ENCODE peak calls at places on chromosomes 3 and 15, in ten cellular contexts. One of them, this sample, is unnamed.

GRCh38 chr3:40524222-40524570 is 564 bp upstream of the ZNF621 start:
- DNase-seq in activated CD8-positive, alpha-beta memory T cell treated with anti-CD3 and anti-CD28 coated beads, Interleukin-2, amount 10 ng/mL, durations not matched to agents 7 days and 5 days: no peak
- DNase-seq in dorsolateral prefrontal cortex: no peak
- DNase-seq in hepatic stellate cell: peak
- DNase-seq in activated T-cell treated with anti-CD3 and anti-CD28 coated beads, Interleukin-2, amount 50 U/mL, for 1 hour: no peak
- DNase-seq in NCI-H1105: no peak
- DNase-seq in NCI-H1092: no peak
- DNase-seq in stimulated activated naive CD8-positive, alpha-beta T cell treated with anti-CD3 and anti-CD28 coated beads, Interleukin-15, amount 100 ng/mL, for 72 hours: no peak
- DNase-seq in stimulated activated CD4-positive, alpha-beta T cell treated with anti-CD3 and anti-CD28 coated beads, Interleukin-12 subunit alpha, Interleukin-12 subunit beta, amount 100 ng/mL, for 4 hours: no peak
- DNase-seq in amniotic epithelial cell: no peak
- DNase-seq in this sample: no peak

GRCh38 chr3:21942328-21942727 is 191.3 kb upstream of the ZNF385D start:
- DNase-seq in activated CD8-positive, alpha-beta memory T cell treated with anti-CD3 and anti-CD28 coated beads, Interleukin-2, amount 10 ng/mL, durations not matched to agents 7 days and 5 days: no peak
- DNase-seq in dorsolateral prefrontal cortex: no peak
- DNase-seq in hepatic stellate cell: peak
- DNase-seq in activated T-cell treated with anti-CD3 and anti-CD28 coated beads, Interleukin-2, amount 50 U/mL, for 1 hour: no peak
- DNase-seq in NCI-H1105: peak
- DNase-seq in NCI-H1092: no peak
- DNase-seq in stimulated activated naive CD8-positive, alpha-beta T cell treated with anti-CD3 and anti-CD28 coated beads, Interleukin-15, amount 100 ng/mL, for 72 hours: no peak
- DNase-seq in stimulated activated CD4-positive, alpha-beta T cell treated with anti-CD3 and anti-CD28 coated beads, Interleukin-12 subunit alpha, Interleukin-12 subunit beta, amount 100 ng/mL, for 4 hours: no peak
- DNase-seq in amniotic epithelial cell: peak
- DNase-seq in this sample: no peak

GRCh38 chr3:58665410-58665809 is 1.2 kb downstream of the FAM3D start:
- DNase-seq in activated CD8-positive, alpha-beta memory T cell treated with anti-CD3 and anti-CD28 coated beads, Interleukin-2, amount 10 ng/mL, durations not matched to agents 7 days and 5 days: no peak
- DNase-seq in dorsolateral prefrontal cortex: no peak
- DNase-seq in hepatic stellate cell: no peak
- DNase-seq in activated T-cell treated with anti-CD3 and anti-CD28 coated beads, Interleukin-2, amount 50 U/mL, for 1 hour: no peak
- DNase-seq in NCI-H1105: no peak
- DNase-seq in NCI-H1092: no peak
- DNase-seq in stimulated activated naive CD8-positive, alpha-beta T cell treated with anti-CD3 and anti-CD28 coated beads, Interleukin-15, amount 100 ng/mL, for 72 hours: no peak
- DNase-seq in stimulated activated CD4-positive, alpha-beta T cell treated with anti-CD3 and anti-CD28 coated beads, Interleukin-12 subunit alpha, Interleukin-12 subunit beta, amount 100 ng/mL, for 4 hours: no peak
- DNase-seq in amniotic epithelial cell: no peak
- DNase-seq in this sample: no peak

GRCh38 chr3:176919836-176920760 is 277.2 kb downstream of the TBL1XR1 start:
- DNase-seq in activated CD8-positive, alpha-beta memory T cell treated with anti-CD3 and anti-CD28 coated beads, Interleukin-2, amount 10 ng/mL, durations not matched to agents 7 days and 5 days: no peak
- DNase-seq in dorsolateral prefrontal cortex: no peak
- DNase-seq in hepatic stellate cell: peak
- DNase-seq in activated T-cell treated with anti-CD3 and anti-CD28 coated beads, Interleukin-2, amount 50 U/mL, for 1 hour: no peak
- DNase-seq in NCI-H1105: peak
- DNase-seq in NCI-H1092: peak
- DNase-seq in stimulated activated naive CD8-positive, alpha-beta T cell treated with anti-CD3 and anti-CD28 coated beads, Interleukin-15, amount 100 ng/mL, for 72 hours: no peak
- DNase-seq in stimulated activated CD4-positive, alpha-beta T cell treated with anti-CD3 and anti-CD28 coated beads, Interleukin-12 subunit alpha, Interleukin-12 subunit beta, amount 100 ng/mL, for 4 hours: no peak
- DNase-seq in amniotic epithelial cell: peak
- DNase-seq in this sample: no peak

GRCh38 chr15:59294574-59294960 is 78.1 kb downstream of the MYO1E start:
- DNase-seq in activated CD8-positive, alpha-beta memory T cell treated with anti-CD3 and anti-CD28 coated beads, Interleukin-2, amount 10 ng/mL, durations not matched to agents 7 days and 5 days: no peak
- DNase-seq in dorsolateral prefrontal cortex: no peak
- DNase-seq in hepatic stellate cell: peak
- DNase-seq in activated T-cell treated with anti-CD3 and anti-CD28 coated beads, Interleukin-2, amount 50 U/mL, for 1 hour: no peak
- DNase-seq in NCI-H1105: no peak
- DNase-seq in NCI-H1092: no peak
- DNase-seq in stimulated activated naive CD8-positive, alpha-beta T cell treated with anti-CD3 and anti-CD28 coated beads, Interleukin-15, amount 100 ng/mL, for 72 hours: no peak
- DNase-seq in stimulated activated CD4-positive, alpha-beta T cell treated with anti-CD3 and anti-CD28 coated beads, Interleukin-12 subunit alpha, Interleukin-12 subunit beta, amount 100 ng/mL, for 4 hours: no peak
- DNase-seq in amniotic epithelial cell: no peak
- DNase-seq in this sample: no peak

GRCh38 chr15:99630607-99631131 is 64.9 kb downstream of the MEF2A start:
- DNase-seq in activated CD8-positive, alpha-beta memory T cell treated with anti-CD3 and anti-CD28 coated beads, Interleukin-2, amount 10 ng/mL, durations not matched to agents 7 days and 5 days: no peak
- DNase-seq in dorsolateral prefrontal cortex: no peak
- DNase-seq in hepatic stellate cell: no peak
- DNase-seq in activated T-cell treated with anti-CD3 and anti-CD28 coated beads, Interleukin-2, amount 50 U/mL, for 1 hour: no peak
- DNase-seq in NCI-H1105: no peak
- DNase-seq in NCI-H1092: no peak
- DNase-seq in stimulated activated naive CD8-positive, alpha-beta T cell treated with anti-CD3 and anti-CD28 coated beads, Interleukin-15, amount 100 ng/mL, for 72 hours: no peak
- DNase-seq in stimulated activated CD4-positive, alpha-beta T cell treated with anti-CD3 and anti-CD28 coated beads, Interleukin-12 subunit alpha, Interleukin-12 subunit beta, amount 100 ng/mL, for 4 hours: no peak
- DNase-seq in amniotic epithelial cell: no peak
- DNase-seq in this sample: no peak

GRCh38 chr3:113277414-113277813 is 66.1 kb downstream of the BOC start:
- DNase-seq in activated CD8-positive, alpha-beta memory T cell treated with anti-CD3 and anti-CD28 coated beads, Interleukin-2, amount 10 ng/mL, durations not matched to agents 7 days and 5 days: peak
- DNase-seq in dorsolateral prefrontal cortex: no peak
- DNase-seq in hepatic stellate cell: no peak
- DNase-seq in activated T-cell treated with anti-CD3 and anti-CD28 coated beads, Interleukin-2, amount 50 U/mL, for 1 hour: no peak
- DNase-seq in NCI-H1105: no peak
- DNase-seq in NCI-H1092: no peak
- DNase-seq in stimulated activated naive CD8-positive, alpha-beta T cell treated with anti-CD3 and anti-CD28 coated beads, Interleukin-15, amount 100 ng/mL, for 72 hours: no peak
- DNase-seq in stimulated activated CD4-positive, alpha-beta T cell treated with anti-CD3 and anti-CD28 coated beads, Interleukin-12 subunit alpha, Interleukin-12 subunit beta, amount 100 ng/mL, for 4 hours: no peak
- DNase-seq in amniotic epithelial cell: no peak
- DNase-seq in this sample: no peak

GRCh38 chr3:119663885-119664284 is 3.5 kb upstream of the POPDC2 start:
- DNase-seq in activated CD8-positive, alpha-beta memory T cell treated with anti-CD3 and anti-CD28 coated beads, Interleukin-2, amount 10 ng/mL, durations not matched to agents 7 days and 5 days: no peak
- DNase-seq in dorsolateral prefrontal cortex: no peak
- DNase-seq in hepatic stellate cell: no peak
- DNase-seq in activated T-cell treated with anti-CD3 and anti-CD28 coated beads, Interleukin-2, amount 50 U/mL, for 1 hour: no peak
- DNase-seq in NCI-H1105: no peak
- DNase-seq in NCI-H1092: no peak
- DNase-seq in stimulated activated naive CD8-positive, alpha-beta T cell treated with anti-CD3 and anti-CD28 coated beads, Interleukin-15, amount 100 ng/mL, for 72 hours: no peak
- DNase-seq in stimulated activated CD4-positive, alpha-beta T cell treated with anti-CD3 and anti-CD28 coated beads, Interleukin-12 subunit alpha, Interleukin-12 subunit beta, amount 100 ng/mL, for 4 hours: no peak
- DNase-seq in amniotic epithelial cell: peak
- DNase-seq in this sample: no peak

GRCh38 chr3:11381563-11381962 is 109.4 kb downstream of the ATG7 start:
- DNase-seq in activated CD8-positive, alpha-beta memory T cell treated with anti-CD3 and anti-CD28 coated beads, Interleukin-2, amount 10 ng/mL, durations not matched to agents 7 days and 5 days: no peak
- DNase-seq in dorsolateral prefrontal cortex: no peak
- DNase-seq in hepatic stellate cell: no peak
- DNase-seq in activated T-cell treated with anti-CD3 and anti-CD28 coated beads, Interleukin-2, amount 50 U/mL, for 1 hour: no peak
- DNase-seq in NCI-H1105: no peak
- DNase-seq in NCI-H1092: peak
- DNase-seq in stimulated activated naive CD8-positive, alpha-beta T cell treated with anti-CD3 and anti-CD28 coated beads, Interleukin-15, amount 100 ng/mL, for 72 hours: no peak
- DNase-seq in stimulated activated CD4-positive, alpha-beta T cell treated with anti-CD3 and anti-CD28 coated beads, Interleukin-12 subunit alpha, Interleukin-12 subunit beta, amount 100 ng/mL, for 4 hours: no peak
- DNase-seq in amniotic epithelial cell: no peak
- DNase-seq in this sample: no peak

GRCh38 chr3:89562373-89562772 is 455.0 kb downstream of the EPHA3 start:
- DNase-seq in activated CD8-positive, alpha-beta memory T cell treated with anti-CD3 and anti-CD28 coated beads, Interleukin-2, amount 10 ng/mL, durations not matched to agents 7 days and 5 days: no peak
- DNase-seq in dorsolateral prefrontal cortex: no peak
- DNase-seq in hepatic stellate cell: no peak
- DNase-seq in activated T-cell treated with anti-CD3 and anti-CD28 coated beads, Interleukin-2, amount 50 U/mL, for 1 hour: no peak
- DNase-seq in NCI-H1105: no peak
- DNase-seq in NCI-H1092: no peak
- DNase-seq in stimulated activated naive CD8-positive, alpha-beta T cell treated with anti-CD3 and anti-CD28 coated beads, Interleukin-15, amount 100 ng/mL, for 72 hours: no peak
- DNase-seq in stimulated activated CD4-positive, alpha-beta T cell treated with anti-CD3 and anti-CD28 coated beads, Interleukin-12 subunit alpha, Interleukin-12 subunit beta, amount 100 ng/mL, for 4 hours: no peak
- DNase-seq in amniotic epithelial cell: no peak
- DNase-seq in this sample: no peak

This sample was measured in neural crest cell.